ENCODE peak calls at places on chromosomes 11 and 22, in eight cellular contexts. Y is type B pancreatic cell, O is memory B cell, E is aorta, D is skeletal muscle cell, Z is mucosa of descending colon, N is naive B cell, I is Caco-2. Q is an unnamed sample.

GRCh38 chr11:83827940-83828554 is 541.9 kb upstream of the CCDC90B start:
- DNase-seq in I (peak), D (no peak), Y (no peak), N (peak), E (no peak), O (no peak), Z (no peak), Q (no peak)

GRCh38 chr11:105613183-105613582 is 3.3 kb downstream of the GRIA4 start:
- DNase-seq in Z (no peak), N (no peak), D (no peak), E (no peak), I (no peak), Y (no peak), O (no peak), Q (no peak)

GRCh38 chr11:66962247-66962646 is 4.1 kb upstream of the PC start:
- DNase-seq in I (no peak), E (no peak), N (no peak), O (no peak), Z (no peak), Y (no peak), D (no peak), Q (no peak)

GRCh38 chr11:77026743-77027142 is 7.5 kb upstream of the B3GNT6 start:
- DNase-seq in I (no peak), N (no peak), Z (no peak), E (no peak), O (no peak), D (no peak), Y (no peak), Q (no peak)

GRCh38 chr11:62588966-62589637 is 2.2 kb downstream of the TUT1 start:
- DNase-seq in Y (no peak), E (peak), O (no peak), N (no peak), D (no peak), Z (no peak), I (peak), Q (no peak)

GRCh38 chr22:20015971-20016733 is 471 bp downstream of the ARVCF start:
- DNase-seq in O (no peak), D (no peak), N (peak), Z (peak), I (peak), E (no peak), Y (no peak), Q (no peak)

GRCh38 chr11:38598413-38598812 is 2000.4 kb upstream of the RAG2 start:
- DNase-seq in Y (no peak), O (no peak), N (no peak), E (no peak), Z (no peak), D (no peak), I (no peak), Q (no peak)

GRCh38 chr11:13358871-13359270 is 81.3 kb downstream of the BMAL1 start:
- DNase-seq in O (no peak), Y (no peak), N (no peak), I (no peak), E (no peak), Z (no peak), D (no peak), Q (no peak)

GRCh38 chr11:7603031-7603781 is 70.1 kb downstream of the CYB5R2 start:
- DNase-seq in N (no peak), Z (no peak), Y (no peak), I (no peak), O (no peak), D (no peak), E (no peak), Q (no peak)

GRCh38 chr11:8342821-8343681 is 79.4 kb upstream of the LMO1 start:
- DNase-seq in Y (no peak), E (no peak), Z (no peak), I (no peak), D (no peak), N (peak), O (peak), Q (no peak)

GRCh38 chr11:72305077-72305476 is 61.1 kb upstream of the PHOX2A start:
- DNase-seq in Z (no peak), N (no peak), D (no peak), E (no peak), Y (no peak), I (no peak), O (no peak), Q (no peak)

GRCh38 chr11:20112291-20113146 is 47.8 kb downstream of the DBX1 start:
- DNase-seq in Y (no peak), I (peak), N (no peak), E (peak), Z (peak), O (no peak), D (peak), Q (no peak)

GRCh38 chr11:14969922-14970323 is 2.2 kb downstream of the CALCA start:
- DNase-seq in O (no peak), I (peak), Y (no peak), Z (peak), D (no peak), E (peak), N (no peak), Q (peak)

GRCh38 chr22:37199839-37200161 is 11.8 kb upstream of the C1QTNF6 start:
- DNase-seq in D (no peak), E (no peak), Z (no peak), O (no peak), I (peak), Y (no peak), N (no peak), Q (no peak)

GRCh38 chr22:36383110-36383581 is 4.6 kb downstream of the MYH9 start:
- DNase-seq in N (no peak), E (no peak), Y (no peak), O (no peak), Z (peak), I (no peak), D (no peak), Q (no peak)

GRCh38 chr11:70187771-70188170 is 15.3 kb upstream of the FADD start:
- DNase-seq in Y (no peak), E (no peak), Z (no peak), D (no peak), N (no peak), I (no peak), O (no peak), Q (no peak)

GRCh38 chr11:133821776-133822175 is 23.5 kb downstream of the SPATA19 start:
- DNase-seq in Z (peak), Y (no peak), D (no peak), O (no peak), I (peak), E (no peak), N (no peak), Q (no peak)

GRCh38 chr11:134024420-134025085 is 44.3 kb upstream of the JAM3 start:
- DNase-seq in I (no peak), D (no peak), N (no peak), E (peak), Y (no peak), Z (no peak), O (no peak), Q (no peak)

GRCh38 chr11:8253566-8253965 is 10.1 kb downstream of the LMO1 start:
- DNase-seq in O (no peak), E (no peak), Y (peak), Z (no peak), D (no peak), N (no peak), I (no peak), Q (no peak)

GRCh38 chr11:63763506-63764200 is 4.9 kb downstream of the ZFTA start:
- DNase-seq in Y (peak), D (no peak), N (no peak), Z (no peak), I (no peak), O (no peak), E (peak), Q (no peak)

GRCh38 chr11:67146516-67147226 is 27.6 kb downstream of the KDM2A start:
- DNase-seq in I (no peak), D (no peak), N (no peak), Z (no peak), E (no peak), O (no peak), Y (no peak), Q (no peak)

GRCh38 chr11:132466983-132467382 is 1065.3 kb downstream of the OPCML start:
- DNase-seq in O (no peak), E (no peak), I (no peak), D (no peak), Y (no peak), N (no peak), Z (no peak), Q (no peak)

GRCh38 chr11:73983764-73984543 is 1.3 kb upstream of the UCP2 start:
- DNase-seq in Y (no peak), E (peak), D (no peak), Z (peak), O (no peak), N (no peak), I (peak), Q (no peak)

GRCh38 chr11:117195208-117195607 is 4.0 kb upstream of the TAGLN start:
- DNase-seq in Z (peak), I (no peak), D (no peak), Y (no peak), N (no peak), O (no peak), E (no peak), Q (no peak)

GRCh38 chr11:2296913-2297622 is 4.7 kb downstream of the C11orf21 start:
- DNase-seq in Z (peak), N (no peak), E (peak), O (no peak), I (no peak), Y (peak), D (no peak), Q (no peak)

GRCh38 chr11:67117667-67118058 is 1.4 kb upstream of the KDM2A start:
- DNase-seq in D (no peak), N (peak), O (no peak), E (peak), I (peak), Z (peak), Y (no peak), Q (peak)

GRCh38 chr22:28333106-28333505 is 346.5 kb downstream of the TTC28 start:
- DNase-seq in I (no peak), E (no peak), O (no peak), N (no peak), D (no peak), Z (no peak), Y (no peak), Q (no peak)

GRCh38 chr11:123654566-123655081 is at the start of gene SCN3B:
- DNase-seq in N (peak), D (peak), E (peak), Y (peak), O (no peak), Z (peak), I (peak), Q (no peak)

GRCh38 chr11:69559181-69559580 is 77.7 kb downstream of the LINC01488 start:
- DNase-seq in O (no peak), E (no peak), N (no peak), I (no peak), D (no peak), Z (no peak), Y (no peak), Q (no peak)

GRCh38 chr11:278001-278951 is at the start of gene NLRP6:
- DNase-seq in N (no peak), Y (no peak), O (no peak), E (no peak), Z (no peak), I (no peak), D (no peak), Q (no peak)

GRCh38 chr22:31091106-31091975 is 10.2 kb downstream of the SMTN start:
- DNase-seq in N (no peak), I (no peak), D (no peak), Y (no peak), Z (no peak), E (no peak), O (no peak), Q (no peak)

GRCh38 chr22:19802881-19803735 is 42.5 kb downstream of the TBX1 start:
- DNase-seq in I (no peak), N (no peak), E (peak), Y (no peak), Z (no peak), O (no peak), D (no peak), Q (no peak)

GRCh38 chr11:40328890-40329617 is 1130.4 kb downstream of the LRRC4C start:
- DNase-seq in E (peak), O (no peak), D (peak), Z (peak), I (peak), Y (no peak), N (no peak), Q (no peak)

GRCh38 chr11:60078742-60079141 is 9.7 kb upstream of the MS4A2 start:
- DNase-seq in Z (no peak), I (no peak), D (no peak), E (no peak), O (no peak), Y (no peak), N (no peak), Q (no peak)

GRCh38 chr22:23064381-23065068 is 5.8 kb upstream of the GNAZ start:
- DNase-seq in I (no peak), O (no peak), Z (no peak), Y (peak), D (no peak), N (no peak), E (peak), Q (no peak)

GRCh38 chr11:108500721-108501120 is 2.5 kb upstream of the POGLUT3 start:
- DNase-seq in O (no peak), D (no peak), E (no peak), N (no peak), Z (no peak), I (peak), Y (no peak), Q (no peak)

GRCh38 chr11:60164550-60165075 is 18.3 kb downstream of the MS4A6A start:
- DNase-seq in E (no peak), Y (no peak), I (no peak), O (no peak), Z (no peak), N (no peak), D (no peak), Q (no peak)

GRCh38 chr11:47992959-47993820 is 12.8 kb downstream of the PTPRJ start:
- DNase-seq in Y (no peak), Z (no peak), N (no peak), O (no peak), I (no peak), E (peak), D (peak), Q (no peak)

GRCh38 chr11:69086741-69087524 is 38.2 kb downstream of the TPCN2 start:
- DNase-seq in D (no peak), O (no peak), E (no peak), Z (no peak), I (no peak), Y (no peak), N (no peak), Q (no peak)

Q was measured in activated T-cell treated with anti-CD3 and anti-CD28 coated beads, Interleukin-2, amount 50 U/mL, for 4 hours.